ENCODE peak calls at places on chromosome 18, in six cellular contexts. X is CD8-positive, alpha-beta T cell; Q is lower leg skin; S is NB4; Y is aorta; U is psoas muscle. P is an unnamed sample.

GRCh38 chr18:55983433-55983832 is 395.4 kb upstream of the TCF4 start:
- DNase-seq in S (no peak), U (no peak), X (no peak), Y (no peak), Q (no peak), P (no peak)

GRCh38 chr18:2805970-2806943 is 40.5 kb upstream of the EMILIN2 start:
- DNase-seq in X (no peak), Y (no peak), Q (no peak), S (no peak), U (no peak), P (no peak)

GRCh38 chr18:31721596-31721995 is 37.2 kb upstream of the B4GALT6 start:
- DNase-seq in X (no peak), U (no peak), S (no peak), Q (no peak), Y (no peak), P (no peak)

GRCh38 chr18:27605107-27605834 is 420.2 kb upstream of the CHST9 start:
- DNase-seq in S (peak), Y (peak), U (no peak), Q (peak), X (no peak), P (no peak)

GRCh38 chr18:24731158-24731557 is 270.7 kb downstream of the HRH4 start:
- DNase-seq in Q (no peak), S (no peak), U (no peak), X (no peak), Y (no peak), P (no peak)

GRCh38 chr18:715626-716025 is 3.2 kb upstream of the ENOSF1 start:
- DNase-seq in Y (no peak), S (no peak), X (no peak), Q (no peak), U (no peak), P (no peak)

GRCh38 chr18:37537868-37538525 is 27.6 kb downstream of the CELF4 start:
- DNase-seq in Q (peak), U (peak), Y (peak), S (peak), X (no peak), P (no peak)

GRCh38 chr18:36518839-36519238 is 221.3 kb downstream of the FHOD3 start:
- DNase-seq in Q (no peak), Y (no peak), X (no peak), U (no peak), S (peak), P (no peak)

GRCh38 chr18:67730884-67731283 is 214.4 kb upstream of the DSEL start:
- DNase-seq in X (no peak), Y (no peak), U (no peak), S (no peak), Q (no peak), P (no peak)

GRCh38 chr18:43396266-43396665 is 119.0 kb upstream of the SYT4 start:
- DNase-seq in Y (no peak), S (peak), U (no peak), Q (no peak), X (no peak), P (no peak)

GRCh38 chr18:76873713-76874112 is 51.4 kb downstream of the ZNF236 start:
- DNase-seq in U (no peak), X (no peak), S (no peak), Q (no peak), Y (no peak), P (no peak)

GRCh38 chr18:51164327-51165290 is 32.9 kb downstream of the MEX3C start:
- DNase-seq in X (no peak), Y (no peak), S (no peak), U (no peak), Q (no peak), P (no peak)

GRCh38 chr18:46770708-46771107 is 13.9 kb upstream of the ST8SIA5 start:
- DNase-seq in X (no peak), Y (no peak), Q (no peak), U (no peak), S (no peak), P (no peak)

GRCh38 chr18:7683753-7684152 is 116.6 kb downstream of the PTPRM start:
- DNase-seq in Q (no peak), U (no peak), X (no peak), Y (no peak), S (no peak), P (no peak)

GRCh38 chr18:47737956-47738355 is 192.5 kb downstream of the SMAD2 start:
- DNase-seq in X (peak), S (no peak), Y (no peak), U (no peak), Q (no peak), P (no peak)

GRCh38 chr18:70021498-70021897 is 73.8 kb upstream of the CD226 start:
- DNase-seq in Q (no peak), S (no peak), X (no peak), Y (no peak), U (no peak), P (no peak)

GRCh38 chr18:23069481-23069880 is 65.8 kb upstream of the CABLES1 start:
- DNase-seq in S (peak), U (no peak), Y (no peak), X (peak), Q (no peak), P (peak)

GRCh38 chr18:55839350-55839749 is 251.4 kb upstream of the TCF4 start:
- DNase-seq in U (no peak), Q (no peak), S (no peak), Y (no peak), X (no peak), P (no peak)

GRCh38 chr18:37481491-37481890 is 84.1 kb downstream of the CELF4 start:
- DNase-seq in U (no peak), Y (no peak), X (no peak), S (no peak), Q (no peak), P (no peak)

GRCh38 chr18:36850527-36851201 is 21.7 kb downstream of the KIAA1328 start:
- DNase-seq in X (no peak), Q (no peak), Y (no peak), U (no peak), S (peak), P (no peak)

GRCh38 chr18:35971661-35972196 is 750 bp upstream of the RMP24 start:
- DNase-seq in X (no peak), U (no peak), Q (no peak), Y (no peak), S (no peak), P (no peak)

GRCh38 chr18:33577688-33578370 is at the start of gene ASXL3:
- DNase-seq in S (no peak), U (peak), Q (no peak), X (no peak), Y (peak), P (no peak)

GRCh38 chr18:12640881-12641200 is 17.1 kb downstream of the SPIRE1 start:
- DNase-seq in X (no peak), U (no peak), S (no peak), Y (no peak), Q (no peak), P (no peak)

GRCh38 chr18:12637393-12637792 is 20.5 kb downstream of the SPIRE1 start:
- DNase-seq in S (no peak), Q (no peak), Y (no peak), X (no peak), U (no peak), P (no peak)

GRCh38 chr18:12638634-12639124 is 19.2 kb downstream of the SPIRE1 start:
- DNase-seq in S (no peak), X (no peak), U (no peak), Y (no peak), Q (no peak), P (no peak)

GRCh38 chr18:12637901-12638633 is 19.8 kb downstream of the SPIRE1 start:
- DNase-seq in X (no peak), S (no peak), Q (no peak), U (no peak), Y (no peak), P (no peak)

GRCh38 chr18:12639990-12640880 is 17.7 kb downstream of the SPIRE1 start:
- DNase-seq in U (no peak), X (no peak), Q (no peak), S (no peak), Y (no peak), P (no peak)
- H3K4me3 ChIP-seq in U (no peak), X (no peak), Q (no peak), S (no peak), Y (no peak), P (no peak)

GRCh38 chr18:26575865-26576217 is 27.5 kb upstream of the KCTD1 start:
- DNase-seq in S (no peak), Q (no peak), Y (no peak), X (no peak), U (no peak), P (no peak)
- H3K4me3 ChIP-seq in S (no peak), Q (no peak), Y (no peak), X (no peak), U (peak), P (no peak)

DNA sequence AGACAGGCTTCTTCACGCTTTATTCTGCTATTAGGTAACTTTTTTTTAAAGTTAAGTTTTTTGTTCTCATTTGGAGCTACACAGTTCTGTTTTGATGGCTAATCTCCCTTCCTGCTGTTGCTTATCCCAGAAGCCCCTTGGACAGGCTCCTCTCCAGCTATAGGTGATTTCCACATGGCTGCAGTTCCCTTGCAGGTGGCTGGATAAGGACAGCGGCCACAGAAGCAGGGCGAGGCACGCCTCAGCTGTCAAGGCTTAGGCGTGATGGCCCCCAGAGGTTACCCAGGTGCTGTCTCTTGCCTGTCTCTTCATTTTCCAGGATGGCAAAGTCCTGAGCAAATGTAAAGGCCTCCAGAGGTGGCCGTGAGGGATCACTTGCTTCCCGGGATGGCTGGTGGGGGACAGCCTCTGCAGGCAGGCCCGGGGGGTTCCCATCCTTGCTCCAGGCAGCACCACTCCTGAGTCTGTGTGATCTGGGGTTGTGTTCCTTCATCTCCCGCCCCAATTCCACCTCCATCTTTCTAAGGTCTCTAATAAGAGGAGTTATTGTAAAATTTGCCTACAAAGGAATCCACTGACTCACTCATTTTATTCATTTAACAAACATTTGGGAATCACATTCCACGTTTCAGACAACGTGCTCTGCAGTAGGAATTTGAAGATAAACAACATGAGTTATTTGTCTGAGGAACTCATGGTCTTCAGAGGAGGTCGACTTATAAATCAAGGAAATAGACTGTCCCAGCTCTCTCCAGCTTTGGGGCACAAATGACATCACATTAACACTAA is 53.4 kb downstream of the NAPG start:
- DNase-seq in S (no peak), Q (no peak), U (no peak), Y (no peak), X (no peak), P (no peak)
- H3K4me3 ChIP-seq in S (no peak), Q (no peak), U (no peak), Y (no peak), X (no peak), P (no peak)

GRCh38 chr18:75161629-75162028 is 47.3 kb downstream of the PTGR3 start:
- DNase-seq in S (peak), U (peak), Y (no peak), Q (peak), X (peak), P (no peak)
- H3K4me3 ChIP-seq in S (peak), U (peak), Y (no peak), Q (no peak), X (peak), P (peak)

GRCh38 chr18:61980355-61980754 is 87.5 kb upstream of the RNF152 start:
- DNase-seq in Y (no peak), S (peak), X (no peak), Q (no peak), U (no peak), P (peak)

GRCh38 chr18:61988100-61988499 is 95.3 kb upstream of the RNF152 start:
- DNase-seq in Y (no peak), U (no peak), Q (no peak), S (no peak), X (no peak), P (no peak)

GRCh38 chr18:61984293-61984692 is 91.5 kb upstream of the RNF152 start:
- DNase-seq in U (no peak), S (no peak), X (no peak), Q (no peak), Y (no peak), P (no peak)

GRCh38 chr18:61982475-61982874 is 89.7 kb upstream of the RNF152 start:
- DNase-seq in U (no peak), X (no peak), Y (no peak), S (no peak), Q (no peak), P (no peak)
- H3K4me3 ChIP-seq in U (no peak), X (no peak), Y (no peak), S (no peak), Q (no peak), P (no peak)

P was measured in CD4-positive, alpha-beta memory T cell.